ENCODE peak calls at places on chromosomes 1 and 21, in seven cellular contexts. One of them, this sample, is unnamed.

GRCh38 chr1:29708381-29708780 is 472.1 kb downstream of the PTPRU start:
- DNase-seq in K562: no peak
- DNase-seq in IMR-90: peak
- DNase-seq in glutamatergic neuron: peak
- DNase-seq in uterus: no peak
- DNase-seq in heart left ventricle: no peak
- DNase-seq in A549: no peak
- DNase-seq in this sample: no peak

GRCh38 chr1:224589006-224589405 is 27.1 kb upstream of the CNIH3 start:
- DNase-seq in K562: no peak
- DNase-seq in IMR-90: peak
- DNase-seq in glutamatergic neuron: no peak
- DNase-seq in uterus: no peak
- DNase-seq in heart left ventricle: no peak
- DNase-seq in A549: no peak
- DNase-seq in this sample: no peak

GRCh38 chr1:48572632-48573258 is 100.7 kb upstream of the SPATA6 start:
- DNase-seq in K562: peak
- DNase-seq in IMR-90: peak
- DNase-seq in glutamatergic neuron: peak
- DNase-seq in uterus: peak
- DNase-seq in heart left ventricle: peak
- DNase-seq in A549: peak
- DNase-seq in this sample: peak

GRCh38 chr1:6127587-6128163 is 52.4 kb downstream of the CHD5 start:
- DNase-seq in K562: peak
- DNase-seq in IMR-90: peak
- DNase-seq in glutamatergic neuron: peak
- DNase-seq in uterus: peak
- DNase-seq in heart left ventricle: peak
- DNase-seq in A549: peak
- DNase-seq in this sample: peak

GRCh38 chr1:115642168-115643072 is 650 bp downstream of the VANGL1 start:
- DNase-seq in K562: peak
- DNase-seq in IMR-90: peak
- DNase-seq in glutamatergic neuron: peak
- DNase-seq in uterus: peak
- DNase-seq in heart left ventricle: peak
- DNase-seq in A549: peak
- DNase-seq in this sample: peak

GRCh38 chr1:115099693-115100050 is 10.4 kb upstream of the TSPAN2 start:
- DNase-seq in K562: no peak
- DNase-seq in IMR-90: no peak
- DNase-seq in glutamatergic neuron: no peak
- DNase-seq in uterus: no peak
- DNase-seq in heart left ventricle: no peak
- DNase-seq in A549: no peak
- DNase-seq in this sample: no peak

GRCh38 chr1:38589036-38589435 is 270.5 kb downstream of the RRAGC start:
- DNase-seq in K562: no peak
- DNase-seq in IMR-90: no peak
- DNase-seq in glutamatergic neuron: no peak
- DNase-seq in uterus: peak
- DNase-seq in heart left ventricle: peak
- DNase-seq in A549: no peak
- DNase-seq in this sample: no peak

GRCh38 chr1:156103521-156103947 is 11.0 kb upstream of the LMNA start:
- DNase-seq in K562: no peak
- DNase-seq in IMR-90: peak
- DNase-seq in glutamatergic neuron: no peak
- DNase-seq in uterus: peak
- DNase-seq in heart left ventricle: no peak
- DNase-seq in A549: no peak
- DNase-seq in this sample: no peak

GRCh38 chr21:43985690-43986251 is 26.3 kb upstream of the TRAPPC10 start:
- DNase-seq in K562: peak
- DNase-seq in IMR-90: no peak
- DNase-seq in glutamatergic neuron: no peak
- DNase-seq in uterus: no peak
- DNase-seq in heart left ventricle: no peak
- DNase-seq in A549: no peak
- DNase-seq in this sample: no peak

GRCh38 chr1:201759194-201759814 is 69.7 kb upstream of the IPO9 start:
- DNase-seq in K562: no peak
- DNase-seq in IMR-90: peak
- DNase-seq in glutamatergic neuron: no peak
- DNase-seq in uterus: no peak
- DNase-seq in heart left ventricle: no peak
- DNase-seq in A549: no peak
- DNase-seq in this sample: no peak

GRCh38 chr1:167482184-167482583 is 36.1 kb downstream of the CD247 start:
- DNase-seq in K562: no peak
- DNase-seq in IMR-90: no peak
- DNase-seq in glutamatergic neuron: no peak
- DNase-seq in uterus: no peak
- DNase-seq in heart left ventricle: no peak
- DNase-seq in A549: no peak
- DNase-seq in this sample: no peak

GRCh38 chr1:160739098-160739511 is at the start of gene SLAMF7:
- DNase-seq in K562: no peak
- DNase-seq in IMR-90: no peak
- DNase-seq in glutamatergic neuron: no peak
- DNase-seq in uterus: no peak
- DNase-seq in heart left ventricle: no peak
- DNase-seq in A549: no peak
- DNase-seq in this sample: no peak

GRCh38 chr1:4652631-4653327 is 1.6 kb upstream of the AJAP1 start:
- DNase-seq in K562: peak
- DNase-seq in IMR-90: no peak
- DNase-seq in glutamatergic neuron: peak
- DNase-seq in uterus: peak
- DNase-seq in heart left ventricle: peak
- DNase-seq in A549: peak
- DNase-seq in this sample: peak

DNA sequence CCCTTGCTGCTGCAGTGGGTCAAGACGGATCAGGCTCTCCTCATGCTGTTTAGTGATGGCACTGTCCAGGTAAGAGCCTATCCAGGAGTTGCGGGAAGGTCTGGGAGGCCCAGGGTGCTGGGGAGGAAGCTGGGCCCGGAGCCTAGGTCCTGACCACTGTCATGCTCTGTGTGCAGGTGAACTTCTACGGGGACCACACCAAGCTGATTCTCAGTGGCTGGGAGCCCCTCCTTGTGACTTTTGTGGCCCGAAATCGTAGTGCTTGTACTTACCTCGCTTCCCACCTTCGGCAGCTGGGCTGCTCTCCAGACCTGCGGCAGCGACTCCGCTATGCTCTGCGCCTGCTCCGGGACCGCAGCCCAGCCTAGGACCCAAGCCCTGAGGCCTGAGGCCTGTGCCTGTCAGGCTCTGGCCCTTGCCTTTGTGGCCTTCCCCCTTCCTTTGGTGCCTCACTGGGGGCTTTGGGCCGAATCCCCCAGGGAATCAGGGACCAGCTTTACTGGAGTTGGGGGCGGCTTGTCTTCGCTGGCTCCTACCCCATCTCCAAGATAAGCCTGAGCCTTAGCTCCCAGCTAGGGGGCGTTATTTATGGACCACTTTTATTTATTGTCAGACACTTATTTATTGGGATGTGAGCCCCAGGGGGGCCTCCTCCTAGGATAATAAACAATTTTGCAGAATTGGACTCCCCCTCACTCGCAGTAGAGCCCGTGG is 1.7 kb downstream of the DYNLT4 start:
- DNase-seq in K562: no peak
- DNase-seq in IMR-90: no peak
- DNase-seq in glutamatergic neuron: no peak
- DNase-seq in uterus: peak
- DNase-seq in heart left ventricle: peak
- DNase-seq in A549: no peak
- DNase-seq in this sample: no peak
- TF ChIP-seq CTCF in K562: no peak
- TF ChIP-seq CTCF in IMR-90: no peak
- TF ChIP-seq CTCF in glutamatergic neuron: no peak
- TF ChIP-seq CTCF in uterus: no peak
- TF ChIP-seq CTCF in heart left ventricle: no peak
- TF ChIP-seq CTCF in A549: no peak
- TF ChIP-seq CTCF in this sample: no peak

DNA sequence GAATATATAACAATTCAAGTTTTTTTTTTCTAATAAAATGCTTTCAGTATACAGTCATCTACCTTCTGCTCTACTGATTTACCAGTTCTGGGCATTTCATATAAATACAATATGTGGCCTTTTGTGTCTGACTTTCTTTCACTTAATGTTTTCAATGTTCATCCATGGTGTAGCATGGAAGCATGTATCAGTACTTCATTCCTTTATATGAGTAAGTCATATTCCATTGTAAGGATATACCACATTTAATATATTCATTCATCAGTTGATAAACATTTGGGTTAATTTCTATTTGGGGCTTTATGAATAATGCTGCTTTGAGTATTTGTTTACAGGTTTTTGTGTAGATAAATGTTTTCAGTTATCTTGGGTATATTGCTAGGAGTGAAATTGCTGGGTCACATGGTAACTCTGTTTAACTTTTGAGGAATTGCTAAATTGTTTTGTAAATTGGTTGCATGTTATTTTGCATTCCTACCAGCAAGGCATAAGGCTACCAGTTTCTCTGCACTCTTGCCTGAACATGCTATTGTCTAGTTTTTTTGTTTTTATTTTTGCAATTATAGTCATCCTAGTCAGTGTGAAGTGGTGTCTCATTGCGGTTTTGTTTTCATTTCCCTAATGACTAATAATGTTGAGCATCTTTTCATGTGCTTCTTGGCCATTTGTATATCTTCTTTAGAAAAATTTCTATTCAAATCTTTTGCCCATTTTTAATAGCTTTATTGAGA is 206.1 kb downstream of the TM2D1 start:
- DNase-seq in K562: no peak
- DNase-seq in IMR-90: no peak
- DNase-seq in glutamatergic neuron: no peak
- DNase-seq in uterus: no peak
- DNase-seq in heart left ventricle: no peak
- DNase-seq in A549: no peak
- DNase-seq in this sample: no peak
- TF ChIP-seq CTCF in K562: no peak
- TF ChIP-seq CTCF in IMR-90: no peak
- TF ChIP-seq CTCF in glutamatergic neuron: no peak
- TF ChIP-seq CTCF in uterus: no peak
- TF ChIP-seq CTCF in heart left ventricle: no peak
- TF ChIP-seq CTCF in A549: no peak
- TF ChIP-seq CTCF in this sample: no peak

DNA sequence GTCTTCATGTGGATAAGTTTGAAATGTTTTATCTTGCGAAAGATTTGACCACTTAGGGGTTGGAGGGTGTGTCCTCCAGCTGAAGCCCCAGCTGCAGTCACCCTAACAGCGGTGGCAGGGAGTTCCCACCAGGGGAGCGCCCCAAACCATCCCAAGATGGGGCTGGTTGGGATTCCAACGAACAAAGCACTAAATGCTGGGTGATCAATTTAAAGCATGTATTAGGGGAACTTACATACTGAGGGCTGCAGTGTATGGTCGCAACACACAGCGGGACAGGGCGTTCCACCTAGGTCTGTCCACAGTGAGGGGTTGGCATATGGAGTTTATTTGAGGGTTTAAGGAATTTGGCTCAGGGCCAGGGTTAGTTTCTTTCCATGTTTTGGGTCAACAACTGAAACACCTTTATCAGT is 26.3 kb downstream of the SLC37A1 start:
- DNase-seq in K562: peak
- DNase-seq in IMR-90: no peak
- DNase-seq in glutamatergic neuron: peak
- DNase-seq in uterus: no peak
- DNase-seq in heart left ventricle: no peak
- DNase-seq in A549: no peak
- DNase-seq in this sample: no peak
- TF ChIP-seq CTCF in K562: peak
- TF ChIP-seq CTCF in IMR-90: peak
- TF ChIP-seq CTCF in glutamatergic neuron: no peak
- TF ChIP-seq CTCF in uterus: no peak
- TF ChIP-seq CTCF in heart left ventricle: no peak
- TF ChIP-seq CTCF in A549: no peak
- TF ChIP-seq CTCF in this sample: no peak

GRCh38 chr1:998051-998821 is 1.7 kb downstream of the HES4 start:
- DNase-seq in K562: peak
- DNase-seq in IMR-90: no peak
- DNase-seq in glutamatergic neuron: peak
- DNase-seq in uterus: no peak
- DNase-seq in heart left ventricle: peak
- DNase-seq in A549: no peak
- DNase-seq in this sample: peak
- TF ChIP-seq CTCF in K562: no peak
- TF ChIP-seq CTCF in IMR-90: no peak
- TF ChIP-seq CTCF in glutamatergic neuron: no peak
- TF ChIP-seq CTCF in uterus: no peak
- TF ChIP-seq CTCF in heart left ventricle: no peak
- TF ChIP-seq CTCF in A549: no peak
- TF ChIP-seq CTCF in this sample: no peak

DNA sequence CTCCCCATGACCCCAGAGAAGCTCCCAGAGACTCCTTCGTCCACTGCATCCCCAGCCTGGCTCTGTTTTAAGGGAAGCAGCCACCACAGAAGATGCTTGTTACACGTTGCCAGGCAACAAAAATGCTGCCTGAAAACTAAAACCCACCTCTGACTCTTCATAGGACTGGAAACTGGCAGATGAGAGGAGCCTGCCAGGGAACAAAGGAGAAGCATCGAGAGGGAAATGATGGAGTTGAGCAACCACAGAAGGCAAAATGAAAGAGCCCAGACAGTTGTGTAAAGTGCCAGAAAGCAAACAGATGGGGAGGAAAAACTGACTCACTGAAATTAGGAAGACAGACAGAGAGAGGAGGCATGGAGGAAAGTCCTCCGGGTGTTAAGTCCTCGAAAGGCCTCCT is 118.4 kb downstream of the KCNN3 start:
- DNase-seq in K562: no peak
- DNase-seq in IMR-90: no peak
- DNase-seq in glutamatergic neuron: no peak
- DNase-seq in uterus: peak
- DNase-seq in heart left ventricle: no peak
- DNase-seq in A549: no peak
- DNase-seq in this sample: no peak
- TF ChIP-seq CTCF in K562: no peak
- TF ChIP-seq CTCF in IMR-90: no peak
- TF ChIP-seq CTCF in glutamatergic neuron: no peak
- TF ChIP-seq CTCF in uterus: no peak
- TF ChIP-seq CTCF in heart left ventricle: no peak
- TF ChIP-seq CTCF in A549: no peak
- TF ChIP-seq CTCF in this sample: no peak

GRCh38 chr1:43316738-43317520 is 16.1 kb downstream of the TIE1 start:
- DNase-seq in K562: no peak
- DNase-seq in IMR-90: peak
- DNase-seq in glutamatergic neuron: no peak
- DNase-seq in uterus: no peak
- DNase-seq in heart left ventricle: no peak
- DNase-seq in A549: no peak
- DNase-seq in this sample: no peak
- TF ChIP-seq CTCF in K562: no peak
- TF ChIP-seq CTCF in IMR-90: peak
- TF ChIP-seq CTCF in glutamatergic neuron: peak
- TF ChIP-seq CTCF in uterus: no peak
- TF ChIP-seq CTCF in heart left ventricle: no peak
- TF ChIP-seq CTCF in A549: no peak
- TF ChIP-seq CTCF in this sample: peak